ENCODE peak calls at places on chromosomes 3 and 15, in six cellular contexts. One of them, this sample, is unnamed. For H3K4me1, the result is how much of the 10 kb centered on the place peaks cover.

GRCh38 chr15:39573287-39573686 is 7.6 kb upstream of the THBS1 start:
- DNase-seq in astrocyte: no peak
- DNase-seq in adrenal gland: no peak
- DNase-seq in body of pancreas: no peak
- DNase-seq in breast epithelium: no peak
- DNase-seq in vagina: no peak
- DNase-seq in this sample: no peak

GRCh38 chr3:27639271-27639670 is 82.9 kb downstream of the EOMES start:
- DNase-seq in astrocyte: no peak
- DNase-seq in vagina: no peak
- DNase-seq in adrenal gland: no peak
- DNase-seq in breast epithelium: no peak
- DNase-seq in body of pancreas: no peak
- DNase-seq in this sample: no peak

GRCh38 chr3:32374788-32375595 is 16.7 kb upstream of the CMTM7 start:
- DNase-seq in astrocyte: peak
- DNase-seq in body of pancreas: peak
- DNase-seq in adrenal gland: peak
- DNase-seq in breast epithelium: peak
- DNase-seq in vagina: no peak
- DNase-seq in this sample: peak

GRCh38 chr15:72599855-72600464 is 54.5 kb upstream of the GOLGA6B start:
- DNase-seq in vagina: no peak
- DNase-seq in breast epithelium: no peak
- DNase-seq in adrenal gland: no peak
- DNase-seq in astrocyte: peak
- DNase-seq in body of pancreas: peak
- DNase-seq in this sample: no peak

GRCh38 chr15:99961011-99961441 is 227.8 kb upstream of the LYSMD4 start:
- DNase-seq in adrenal gland: peak
- DNase-seq in body of pancreas: peak
- DNase-seq in vagina: peak
- DNase-seq in astrocyte: no peak
- DNase-seq in breast epithelium: no peak
- DNase-seq in this sample: peak

GRCh38 chr3:147139341-147139740 is 267.0 kb downstream of the ZIC4 start:
- DNase-seq in adrenal gland: no peak
- DNase-seq in vagina: no peak
- DNase-seq in breast epithelium: no peak
- DNase-seq in astrocyte: no peak
- DNase-seq in body of pancreas: no peak
- DNase-seq in this sample: no peak

GRCh38 chr3:149548729-149549065 is 74.2 kb downstream of the TM4SF4 start:
- DNase-seq in breast epithelium: no peak
- DNase-seq in adrenal gland: no peak
- DNase-seq in body of pancreas: no peak
- DNase-seq in astrocyte: peak
- DNase-seq in vagina: no peak
- DNase-seq in this sample: no peak

GRCh38 chr3:71984843-71985594 is 200.1 kb upstream of the PROK2 start:
- DNase-seq in breast epithelium: no peak
- DNase-seq in body of pancreas: no peak
- DNase-seq in adrenal gland: no peak
- DNase-seq in astrocyte: no peak
- DNase-seq in vagina: no peak
- DNase-seq in this sample: no peak

GRCh38 chr3:117722856-117723255 is 1013.3 kb downstream of the TUSC7 start:
- DNase-seq in adrenal gland: no peak
- DNase-seq in astrocyte: no peak
- DNase-seq in vagina: no peak
- DNase-seq in breast epithelium: no peak
- DNase-seq in body of pancreas: no peak
- DNase-seq in this sample: no peak

GRCh38 chr3:170909129-170909903 is 879 bp upstream of the EIF5A2 start:
- DNase-seq in vagina: peak
- DNase-seq in body of pancreas: peak
- DNase-seq in breast epithelium: no peak
- DNase-seq in astrocyte: peak
- DNase-seq in adrenal gland: no peak
- DNase-seq in this sample: no peak

DNA sequence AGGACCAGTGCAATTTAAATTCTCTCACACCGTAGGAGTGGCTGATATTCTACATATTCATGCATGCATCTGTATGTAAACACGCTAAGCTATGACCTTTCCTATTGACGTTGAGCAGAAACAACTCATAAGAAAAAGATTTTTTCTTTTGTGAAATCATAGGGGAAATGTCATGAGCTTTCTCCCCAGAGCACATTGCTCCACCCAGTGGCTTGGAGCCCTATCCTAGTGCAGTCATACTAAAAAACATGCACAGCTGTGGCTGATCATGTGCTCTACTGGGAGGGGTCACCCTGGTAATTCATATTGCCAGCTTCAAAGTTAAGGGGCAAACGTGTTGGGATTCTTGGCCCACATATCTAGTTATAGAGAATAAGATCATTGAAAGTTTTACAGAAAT is 1.8 kb upstream of the MESD start:
- DNase-seq in adrenal gland: no peak
- DNase-seq in astrocyte: no peak
- DNase-seq in breast epithelium: no peak
- DNase-seq in body of pancreas: peak
- DNase-seq in vagina: no peak
- DNase-seq in this sample: peak
- TF ChIP-seq CTCF in adrenal gland: no peak
- TF ChIP-seq CTCF in astrocyte: no peak
- TF ChIP-seq CTCF in breast epithelium: no peak
- TF ChIP-seq CTCF in body of pancreas: no peak
- TF ChIP-seq CTCF in vagina: no peak
- TF ChIP-seq CTCF in this sample: no peak

GRCh38 chr15:76994001-76994400 is 925 bp upstream of the PSTPIP1 start:
- DNase-seq in adrenal gland: no peak
- DNase-seq in vagina: no peak
- DNase-seq in astrocyte: no peak
- DNase-seq in body of pancreas: peak
- DNase-seq in breast epithelium: no peak
- DNase-seq in this sample: no peak
- H3K4me1 ChIP-seq in adrenal gland: under half
- H3K4me1 ChIP-seq in vagina: under half
- H3K4me1 ChIP-seq in astrocyte: under half
- H3K4me1 ChIP-seq in body of pancreas: under half
- H3K4me1 ChIP-seq in breast epithelium: under half
- H3K4me1 ChIP-seq in this sample: under half

GRCh38 chr3:128294999-128295468 is 141.8 kb downstream of the EEFSEC start:
- DNase-seq in astrocyte: no peak
- DNase-seq in body of pancreas: no peak
- DNase-seq in adrenal gland: no peak
- DNase-seq in breast epithelium: peak
- DNase-seq in vagina: peak
- DNase-seq in this sample: no peak
- H3K27ac ChIP-seq in astrocyte: no peak
- H3K27ac ChIP-seq in body of pancreas: no peak
- H3K27ac ChIP-seq in adrenal gland: no peak
- H3K27ac ChIP-seq in breast epithelium: no peak
- H3K27ac ChIP-seq in vagina: no peak
- H3K27ac ChIP-seq in this sample: no peak

DNA sequence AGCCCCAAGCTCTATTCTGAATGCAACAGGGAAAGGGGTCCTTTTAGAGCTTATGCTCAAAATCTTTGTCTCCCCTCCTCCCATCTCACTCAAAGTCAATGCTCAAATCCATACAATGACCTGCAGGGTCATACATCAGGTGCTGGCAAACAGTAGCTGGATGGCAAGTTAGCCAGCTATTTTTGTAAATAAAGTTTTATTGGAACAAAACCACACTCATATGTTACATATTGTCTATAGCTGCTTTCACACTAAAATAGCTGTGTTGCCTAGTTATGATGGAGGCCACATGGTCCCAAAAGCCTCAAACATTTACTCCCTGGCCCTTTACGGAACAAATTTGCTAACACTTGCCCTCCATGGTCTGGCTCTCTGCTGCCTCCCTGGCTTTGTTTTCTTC is 1.8 kb upstream of the FAN1 start:
- DNase-seq in astrocyte: no peak
- DNase-seq in vagina: no peak
- DNase-seq in body of pancreas: no peak
- DNase-seq in adrenal gland: no peak
- DNase-seq in breast epithelium: no peak
- DNase-seq in this sample: no peak
- TF ChIP-seq CTCF in astrocyte: no peak
- TF ChIP-seq CTCF in vagina: no peak
- TF ChIP-seq CTCF in body of pancreas: no peak
- TF ChIP-seq CTCF in adrenal gland: no peak
- TF ChIP-seq CTCF in breast epithelium: no peak
- TF ChIP-seq CTCF in this sample: no peak

DNA sequence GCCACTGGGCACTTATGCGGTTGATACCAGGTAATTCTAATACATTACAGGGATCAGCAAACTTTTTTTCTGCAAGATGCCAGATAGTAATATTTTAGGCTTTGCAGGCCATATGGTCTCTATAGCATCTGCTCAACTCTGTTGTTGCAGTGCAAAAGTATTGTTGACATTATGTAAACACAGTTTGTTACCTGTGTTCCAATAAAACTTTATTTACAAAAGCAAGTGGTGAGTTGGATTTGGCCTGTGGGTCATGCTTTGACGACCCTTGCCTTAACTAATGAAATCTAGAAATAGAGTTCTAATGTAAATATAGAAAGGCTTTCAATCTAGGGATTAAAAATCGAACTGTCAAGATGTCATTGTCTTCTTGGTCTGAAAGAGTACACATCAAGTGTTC is 44.4 kb downstream of the PIK3CA start:
- DNase-seq in body of pancreas: no peak
- DNase-seq in adrenal gland: no peak
- DNase-seq in vagina: no peak
- DNase-seq in breast epithelium: no peak
- DNase-seq in astrocyte: no peak
- DNase-seq in this sample: no peak
- H3K4me1 ChIP-seq in body of pancreas: under half
- H3K4me1 ChIP-seq in adrenal gland: under half
- H3K4me1 ChIP-seq in vagina: half or more
- H3K4me1 ChIP-seq in breast epithelium: under half
- H3K4me1 ChIP-seq in astrocyte: under half
- H3K4me1 ChIP-seq in this sample: half or more

DNA sequence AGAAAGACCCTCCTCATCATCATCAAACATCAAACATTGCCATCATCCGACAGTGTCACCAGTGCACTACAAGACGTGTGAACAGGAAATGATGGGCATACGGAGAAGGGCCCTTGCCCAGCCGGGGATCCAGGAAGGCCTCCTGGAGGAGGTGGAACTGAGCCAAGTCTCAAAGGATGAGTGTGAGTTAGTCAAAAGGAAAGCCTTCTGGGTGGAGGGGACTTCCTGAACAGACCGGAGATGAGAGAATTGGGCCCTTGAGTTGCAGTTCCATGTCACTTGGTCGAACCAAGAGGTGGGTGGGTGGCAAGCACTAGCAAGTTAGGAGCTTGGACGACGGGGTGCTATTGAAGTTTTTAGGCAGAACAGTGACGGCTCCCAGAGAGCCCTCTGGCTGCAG is 8.5 kb downstream of the SEMA4B start:
- DNase-seq in body of pancreas: no peak
- DNase-seq in adrenal gland: no peak
- DNase-seq in vagina: no peak
- DNase-seq in astrocyte: no peak
- DNase-seq in breast epithelium: no peak
- DNase-seq in this sample: no peak
- H3K27ac ChIP-seq in body of pancreas: no peak
- H3K27ac ChIP-seq in adrenal gland: no peak
- H3K27ac ChIP-seq in vagina: peak
- H3K27ac ChIP-seq in astrocyte: no peak
- H3K27ac ChIP-seq in breast epithelium: no peak
- H3K27ac ChIP-seq in this sample: no peak

DNA sequence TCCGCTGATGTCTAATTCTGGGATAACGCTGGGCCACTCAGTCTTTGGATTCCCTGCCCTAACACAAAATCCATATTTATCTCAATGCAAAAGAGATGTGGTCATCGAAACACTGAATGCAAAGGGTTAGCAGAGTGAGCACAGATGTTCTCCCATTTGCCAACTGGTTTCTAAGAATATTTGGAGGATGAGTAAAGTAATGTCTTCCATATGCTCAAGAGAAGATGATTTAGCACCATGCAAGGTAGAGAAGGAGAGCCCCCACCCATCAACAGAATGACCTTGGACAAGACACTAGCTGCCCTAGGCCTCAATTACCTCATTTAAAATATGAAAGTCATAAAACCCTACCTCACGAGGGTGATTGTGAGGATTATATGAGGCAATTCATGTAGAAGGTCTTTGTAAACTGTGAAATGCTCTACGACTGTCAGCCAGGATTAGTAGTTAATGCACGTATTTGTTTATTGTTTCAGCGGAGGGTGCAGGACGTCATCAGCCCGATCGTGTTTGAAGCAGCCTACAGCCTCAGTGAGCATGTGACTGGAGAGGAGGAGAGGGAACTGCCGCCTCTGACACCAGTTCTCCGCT is 232.9 kb upstream of the CTDSPL start:
- DNase-seq in vagina: peak
- DNase-seq in body of pancreas: no peak
- DNase-seq in adrenal gland: no peak
- DNase-seq in breast epithelium: no peak
- DNase-seq in astrocyte: no peak
- DNase-seq in this sample: no peak
- TF ChIP-seq CTCF in vagina: no peak
- TF ChIP-seq CTCF in body of pancreas: no peak
- TF ChIP-seq CTCF in adrenal gland: no peak
- TF ChIP-seq CTCF in breast epithelium: no peak
- TF ChIP-seq CTCF in astrocyte: no peak
- TF ChIP-seq CTCF in this sample: no peak

GRCh38 chr15:79644091-79644490 is 212.0 kb downstream of the MINAR1 start:
- DNase-seq in vagina: no peak
- DNase-seq in body of pancreas: no peak
- DNase-seq in breast epithelium: no peak
- DNase-seq in adrenal gland: no peak
- DNase-seq in astrocyte: peak
- DNase-seq in this sample: no peak
- H3K4me1 ChIP-seq in vagina: under half
- H3K4me1 ChIP-seq in body of pancreas: under half
- H3K4me1 ChIP-seq in breast epithelium: under half
- H3K4me1 ChIP-seq in adrenal gland: under half
- H3K4me1 ChIP-seq in astrocyte: under half
- H3K4me1 ChIP-seq in this sample: under half

This sample was measured in heart right ventricle.